ENCODE peak calls at places on chromosomes 1 and 21, in four cellular contexts. One of them, this sample, is unnamed.
A peak's percentile ranks its signal among the peaks of the same experiment; 100 is the strongest.

GRCh38 chr1:245956225-245956624 is 550.9 kb downstream of the SMYD3 start:
- DNase-seq in stomach: no peak
- DNase-seq in cardiac fibroblast: peak; percentile 48
- DNase-seq in AG10803: no peak
- DNase-seq in this sample: peak; percentile 33

GRCh38 chr1:112849425-112849966 is 106.5 kb downstream of the SLC16A1 start:
- DNase-seq in stomach: no peak
- DNase-seq in cardiac fibroblast: peak; percentile 34
- DNase-seq in AG10803: peak; percentile 21
- DNase-seq in this sample: no peak

GRCh38 chr1:162823771-162824525 is 33.4 kb downstream of the HSD17B7 start:
- DNase-seq in stomach: no peak
- DNase-seq in cardiac fibroblast: peak; percentile 19
- DNase-seq in AG10803: no peak
- DNase-seq in this sample: no peak

GRCh38 chr21:29888437-29888836 is 51.4 kb downstream of the GRIK1 start:
- DNase-seq in stomach: no peak
- DNase-seq in cardiac fibroblast: peak; percentile 2
- DNase-seq in AG10803: peak; percentile 25
- DNase-seq in this sample: no peak

GRCh38 chr1:6269271-6269996 is 8.5 kb upstream of the GPR153 start:
- DNase-seq in stomach: no peak
- DNase-seq in cardiac fibroblast: no peak
- DNase-seq in AG10803: no peak
- DNase-seq in this sample: no peak

GRCh38 chr1:165543651-165544452 is at the start of gene LRRC52:
- DNase-seq in stomach: peak; percentile 89
- DNase-seq in cardiac fibroblast: no peak
- DNase-seq in AG10803: no peak
- DNase-seq in this sample: no peak

GRCh38 chr1:154407021-154407865 is 2.1 kb downstream of the IL6R start:
- DNase-seq in stomach: peak; percentile 39
- DNase-seq in cardiac fibroblast: no peak
- DNase-seq in AG10803: no peak
- DNase-seq in this sample: no peak

GRCh38 chr1:196608401-196609113 is at the start of gene KCNT2:
- DNase-seq in stomach: peak; percentile 25
- DNase-seq in cardiac fibroblast: peak; percentile 29
- DNase-seq in AG10803: peak; percentile 17
- DNase-seq in this sample: no peak

GRCh38 chr1:199675937-199676336 is 351.6 kb upstream of the NR5A2 start:
- DNase-seq in stomach: no peak
- DNase-seq in cardiac fibroblast: no peak
- DNase-seq in AG10803: no peak
- DNase-seq in this sample: no peak

GRCh38 chr1:92599184-92599583 is 112.5 kb upstream of the GFI1 start:
- DNase-seq in stomach: no peak
- DNase-seq in cardiac fibroblast: peak; percentile 71
- DNase-seq in AG10803: peak; percentile 48
- DNase-seq in this sample: no peak

GRCh38 chr1:117093091-117093534 is 28.4 kb downstream of the TRIM45 start:
- DNase-seq in stomach: peak; percentile 31
- DNase-seq in cardiac fibroblast: peak; percentile 100
- DNase-seq in AG10803: peak; percentile 94
- DNase-seq in this sample: no peak

GRCh38 chr1:170134126-170134525 is 11.6 kb upstream of the NTMT2 start:
- DNase-seq in stomach: no peak
- DNase-seq in cardiac fibroblast: no peak
- DNase-seq in AG10803: peak; percentile 55
- DNase-seq in this sample: no peak

GRCh38 chr1:32201011-32201855 is 838 bp downstream of the CCDC28B start:
- DNase-seq in stomach: peak; percentile 63
- DNase-seq in cardiac fibroblast: peak; percentile 64
- DNase-seq in AG10803: peak; percentile 51
- DNase-seq in this sample: peak; percentile 75

GRCh38 chr1:95233321-95233736 is 681 bp upstream of the RWDD3 start:
- DNase-seq in stomach: peak; percentile 28
- DNase-seq in cardiac fibroblast: no peak
- DNase-seq in AG10803: peak; percentile 11
- DNase-seq in this sample: no peak

DNA sequence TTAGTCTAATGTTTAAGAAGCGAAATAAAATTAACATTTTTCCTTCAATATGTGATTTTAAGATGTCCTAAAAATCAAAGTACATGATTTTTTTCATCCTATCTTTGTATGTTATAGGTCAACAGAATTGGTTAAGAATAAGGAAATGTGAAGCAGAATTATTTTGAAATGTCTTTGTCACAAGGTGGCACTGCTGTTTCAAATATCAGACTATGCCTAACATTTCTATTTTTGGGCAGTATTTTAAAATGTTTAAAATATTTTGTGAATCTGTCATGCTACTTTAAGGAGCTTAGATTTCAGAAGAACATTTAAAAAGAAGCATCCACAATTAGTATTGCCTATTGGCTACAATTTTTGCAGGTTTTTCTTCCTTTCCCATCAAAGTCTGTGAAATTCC is 38.7 kb downstream of the AMY1C start:
- DNase-seq in stomach: no peak
- DNase-seq in cardiac fibroblast: peak; percentile 27
- DNase-seq in AG10803: peak; percentile 1
- DNase-seq in this sample: no peak
- TF ChIP-seq CTCF in stomach: no peak
- TF ChIP-seq CTCF in cardiac fibroblast: no peak
- TF ChIP-seq CTCF in AG10803: no peak
- TF ChIP-seq CTCF in this sample: no peak

GRCh38 chr1:16006552-16007485 is 2.8 kb downstream of the SRARP start:
- DNase-seq in stomach: no peak
- DNase-seq in cardiac fibroblast: peak; percentile 50
- DNase-seq in AG10803: peak; percentile 23
- DNase-seq in this sample: no peak
- TF ChIP-seq CTCF in stomach: no peak
- TF ChIP-seq CTCF in cardiac fibroblast: peak; percentile 29
- TF ChIP-seq CTCF in AG10803: peak; percentile 30
- TF ChIP-seq CTCF in this sample: no peak

GRCh38 chr1:156021087-156021416 is 301 bp upstream of the SSR2 start:
- DNase-seq in stomach: no peak
- DNase-seq in cardiac fibroblast: no peak
- DNase-seq in AG10803: no peak
- DNase-seq in this sample: no peak

GRCh38 chr1:156026588-156026987 is 5.8 kb upstream of the SSR2 start:
- DNase-seq in stomach: no peak
- DNase-seq in cardiac fibroblast: no peak
- DNase-seq in AG10803: no peak
- DNase-seq in this sample: no peak

GRCh38 chr1:156020293-156021086 is at the start of gene SSR2:
- DNase-seq in stomach: peak; percentile 90
- DNase-seq in cardiac fibroblast: peak; percentile 94
- DNase-seq in AG10803: peak; percentile 86
- DNase-seq in this sample: peak; percentile 71

GRCh38 chr1:156021954-156022353 is 1.2 kb upstream of the SSR2 start:
- DNase-seq in stomach: no peak
- DNase-seq in cardiac fibroblast: no peak
- DNase-seq in AG10803: no peak
- DNase-seq in this sample: no peak

GRCh38 chr1:156025873-156026272 is 5.1 kb upstream of the SSR2 start:
- DNase-seq in stomach: peak; percentile 75
- DNase-seq in cardiac fibroblast: peak; percentile 49
- DNase-seq in AG10803: no peak
- DNase-seq in this sample: no peak
- TF ChIP-seq CTCF in stomach: no peak
- TF ChIP-seq CTCF in cardiac fibroblast: peak; percentile 82
- TF ChIP-seq CTCF in AG10803: peak; percentile 57
- TF ChIP-seq CTCF in this sample: peak; percentile 18

GRCh38 chr1:65265296-65266271 is 43.8 kb upstream of the DNAJC6 start:
- DNase-seq in stomach: peak; percentile 53
- DNase-seq in cardiac fibroblast: peak; percentile 59
- DNase-seq in AG10803: peak; percentile 55
- DNase-seq in this sample: no peak
- TF ChIP-seq CTCF in stomach: no peak
- TF ChIP-seq CTCF in cardiac fibroblast: peak; percentile 12
- TF ChIP-seq CTCF in AG10803: peak; percentile 46
- TF ChIP-seq CTCF in this sample: no peak

GRCh38 chr1:193070395-193070753 is 11.0 kb downstream of the RO60 start:
- DNase-seq in stomach: no peak
- DNase-seq in cardiac fibroblast: no peak
- DNase-seq in AG10803: no peak
- DNase-seq in this sample: no peak

GRCh38 chr1:193068013-193068412 is 8.6 kb downstream of the RO60 start:
- DNase-seq in stomach: no peak
- DNase-seq in cardiac fibroblast: peak; percentile 2
- DNase-seq in AG10803: no peak
- DNase-seq in this sample: no peak

GRCh38 chr1:193066606-193067005 is 7.2 kb downstream of the RO60 start:
- DNase-seq in stomach: no peak
- DNase-seq in cardiac fibroblast: no peak
- DNase-seq in AG10803: no peak
- DNase-seq in this sample: no peak

GRCh38 chr1:193070942-193071341 is 11.5 kb downstream of the RO60 start:
- DNase-seq in stomach: no peak
- DNase-seq in cardiac fibroblast: no peak
- DNase-seq in AG10803: no peak
- DNase-seq in this sample: no peak

DNA sequence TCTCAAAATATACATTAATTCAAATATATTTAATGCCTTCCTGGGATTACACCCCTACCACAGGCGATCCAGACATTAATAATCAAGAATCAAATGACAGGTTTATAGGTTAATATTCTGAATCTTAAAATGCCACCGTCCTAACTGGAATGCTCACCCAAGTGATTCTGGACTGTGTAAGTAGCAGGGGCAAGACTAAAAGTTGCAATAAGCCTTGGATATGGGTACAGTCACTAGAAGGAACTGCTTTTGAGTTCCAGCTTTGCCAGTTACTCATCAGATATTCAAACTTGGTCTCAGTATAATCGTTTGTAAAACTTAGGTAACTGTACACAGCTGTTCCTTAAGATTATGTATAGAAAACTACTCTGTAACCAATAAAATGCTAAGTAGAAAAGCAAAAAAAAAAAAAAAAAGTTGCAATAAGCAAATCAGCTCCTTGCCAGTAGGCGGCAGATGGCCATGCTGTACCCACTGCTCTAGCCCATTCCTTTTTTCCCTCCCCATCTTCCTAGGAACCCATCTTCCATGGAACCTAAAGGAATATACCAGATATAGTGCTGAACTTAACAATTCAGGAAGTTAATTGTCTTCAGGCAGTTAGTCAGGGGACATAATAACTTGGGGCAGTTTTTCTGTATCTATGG is 10.5 kb downstream of the RO60 start:
- DNase-seq in stomach: no peak
- DNase-seq in cardiac fibroblast: peak; percentile 24
- DNase-seq in AG10803: peak; percentile 11
- DNase-seq in this sample: no peak
- TF ChIP-seq CTCF in stomach: no peak
- TF ChIP-seq CTCF in cardiac fibroblast: peak; percentile 46
- TF ChIP-seq CTCF in AG10803: peak; percentile 38
- TF ChIP-seq CTCF in this sample: peak; percentile 29

GRCh38 chr1:235781807-235782206 is 84.9 kb downstream of the LYST start:
- DNase-seq in stomach: no peak
- DNase-seq in cardiac fibroblast: peak; percentile 21
- DNase-seq in AG10803: peak; percentile 5
- DNase-seq in this sample: no peak

GRCh38 chr1:235784950-235785349 is 81.8 kb downstream of the LYST start:
- DNase-seq in stomach: no peak
- DNase-seq in cardiac fibroblast: no peak
- DNase-seq in AG10803: no peak
- DNase-seq in this sample: no peak

GRCh38 chr1:235779770-235780169 is 86.9 kb downstream of the LYST start:
- DNase-seq in stomach: no peak
- DNase-seq in cardiac fibroblast: no peak
- DNase-seq in AG10803: no peak
- DNase-seq in this sample: no peak

GRCh38 chr1:235783148-235783776 is 83.4 kb downstream of the LYST start:
- DNase-seq in stomach: no peak
- DNase-seq in cardiac fibroblast: peak; percentile 79
- DNase-seq in AG10803: peak; percentile 61
- DNase-seq in this sample: no peak
- TF ChIP-seq CTCF in stomach: no peak
- TF ChIP-seq CTCF in cardiac fibroblast: peak; percentile 47
- TF ChIP-seq CTCF in AG10803: peak; percentile 59
- TF ChIP-seq CTCF in this sample: peak; percentile 58

GRCh38 chr21:45289655-45290515 is 2.2 kb upstream of the POFUT2 start:
- DNase-seq in stomach: peak; percentile 18
- DNase-seq in cardiac fibroblast: peak; percentile 39
- DNase-seq in AG10803: peak; percentile 11
- DNase-seq in this sample: no peak
- TF ChIP-seq CTCF in stomach: no peak
- TF ChIP-seq CTCF in cardiac fibroblast: peak; percentile 31
- TF ChIP-seq CTCF in AG10803: peak; percentile 41
- TF ChIP-seq CTCF in this sample: no peak

GRCh38 chr1:8014381-8014988 is 11.6 kb downstream of the ERRFI1 start:
- DNase-seq in stomach: no peak
- DNase-seq in cardiac fibroblast: no peak
- DNase-seq in AG10803: no peak
- DNase-seq in this sample: no peak

GRCh38 chr1:8015036-8015808 is 10.9 kb downstream of the ERRFI1 start:
- DNase-seq in stomach: no peak
- DNase-seq in cardiac fibroblast: peak; percentile 93
- DNase-seq in AG10803: peak; percentile 88
- DNase-seq in this sample: no peak

GRCh38 chr1:8017495-8018310 is 8.4 kb downstream of the ERRFI1 start:
- DNase-seq in stomach: no peak
- DNase-seq in cardiac fibroblast: peak; percentile 54
- DNase-seq in AG10803: peak; percentile 79
- DNase-seq in this sample: no peak

GRCh38 chr1:8015809-8016165 is 10.3 kb downstream of the ERRFI1 start:
- DNase-seq in stomach: no peak
- DNase-seq in cardiac fibroblast: peak; percentile 63
- DNase-seq in AG10803: peak; percentile 48
- DNase-seq in this sample: no peak

DNA sequence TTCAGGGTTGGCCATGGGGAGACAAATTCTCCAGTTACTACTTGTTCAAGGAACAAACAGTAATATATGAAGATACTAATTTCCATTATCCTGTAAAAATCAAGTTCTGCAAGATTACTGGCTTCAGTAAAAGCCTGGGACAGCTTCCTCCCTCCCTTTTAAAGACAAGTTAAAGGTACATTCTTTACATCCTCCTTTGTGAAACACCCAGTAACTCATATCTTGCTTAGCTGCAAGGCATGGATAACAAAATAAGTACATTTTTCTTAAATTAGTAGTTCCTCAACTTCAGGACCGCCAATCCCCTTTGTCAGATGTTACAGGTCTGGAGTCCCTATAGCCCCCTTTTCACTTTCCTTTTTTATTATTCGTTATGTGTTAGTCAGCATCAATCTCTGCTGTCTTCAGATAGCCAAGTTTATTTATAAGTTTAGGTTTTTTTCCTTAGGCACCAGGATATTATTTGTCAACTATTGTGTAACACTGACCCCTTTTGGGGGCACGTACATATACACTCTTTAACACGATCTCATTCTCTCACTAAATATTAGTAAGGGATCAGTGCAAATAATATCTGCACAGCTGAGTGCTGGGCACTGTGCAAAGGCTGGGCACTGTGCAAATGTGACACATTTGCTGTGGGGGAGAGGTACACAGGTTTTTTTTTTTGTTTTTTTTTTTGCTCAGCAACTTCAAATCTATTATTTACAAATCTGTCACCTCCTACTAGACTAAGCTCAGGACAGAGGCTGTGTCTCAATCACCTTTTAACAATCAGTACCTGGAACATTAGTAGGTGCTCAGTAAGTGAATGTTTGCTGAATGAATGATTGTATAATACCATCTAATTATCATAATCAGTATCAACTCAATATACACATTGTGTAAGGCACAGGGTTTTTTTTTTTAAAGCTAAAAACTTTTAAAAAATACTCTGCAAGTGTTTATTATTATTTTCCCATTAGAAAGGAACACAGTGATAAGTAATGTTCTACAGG is 9.6 kb downstream of the ERRFI1 start:
- DNase-seq in stomach: no peak
- DNase-seq in cardiac fibroblast: peak; percentile 51
- DNase-seq in AG10803: no peak
- DNase-seq in this sample: no peak
- TF ChIP-seq CTCF in stomach: no peak
- TF ChIP-seq CTCF in cardiac fibroblast: no peak
- TF ChIP-seq CTCF in AG10803: no peak
- TF ChIP-seq CTCF in this sample: no peak